ENCODE peak calls at places on chromosomes 12 and 14, in ten cellular contexts. X is fibroblast of the aortic adventitia, M is A673, T is fibroblast of lung, A is fibroblast of pulmonary artery, K is Peyer's patch, Y is AG04450, B is Caco-2, C is IMR-90, N is WERI-Rb-1. L is an unnamed sample.

GRCh38 chr14:65006251-65006721 is 19.6 kb downstream of the FNTB start:
- DNase-seq in N (no peak), M (no peak), T (no peak), C (no peak), K (no peak), Y (no peak), X (no peak), B (no peak), A (no peak), L (no peak)

GRCh38 chr12:16939871-16940306 is 333.9 kb upstream of the LMO3 start:
- DNase-seq in B (peak), A (peak), K (no peak), X (peak), T (peak), N (peak), C (peak), Y (no peak), M (peak), L (peak)

GRCh38 chr12:67681145-67681778 is 32.7 kb downstream of the DYRK2 start:
- DNase-seq in A (peak), C (peak), K (no peak), Y (peak), B (no peak), T (peak), X (peak), N (no peak), M (no peak), L (peak)

GRCh38 chr12:96192926-96193573 is 1.1 kb upstream of the ELK3 start:
- DNase-seq in N (no peak), M (no peak), T (no peak), Y (no peak), A (no peak), X (no peak), K (no peak), B (no peak), C (no peak), L (no peak)

GRCh38 chr14:75568791-75569190 is 9.6 kb upstream of the FLVCR2 start:
- DNase-seq in A (no peak), K (no peak), T (no peak), X (no peak), C (no peak), Y (no peak), N (no peak), B (no peak), M (no peak), L (no peak)

GRCh38 chr14:67641480-67641879 is 21.8 kb downstream of the ARG2 start:
- DNase-seq in X (no peak), B (no peak), T (no peak), C (no peak), Y (no peak), A (no peak), N (no peak), M (no peak), K (no peak), L (no peak)

GRCh38 chr12:45336331-45336730 is 120.4 kb downstream of the ANO6 start:
- DNase-seq in A (peak), X (peak), B (no peak), Y (peak), K (no peak), N (no peak), M (peak), T (peak), C (peak), L (peak)

GRCh38 chr12:86724716-86725115 is 468.5 kb upstream of the MGAT4C start:
- DNase-seq in M (no peak), B (no peak), K (no peak), C (peak), Y (peak), A (peak), T (peak), X (peak), N (no peak), L (no peak)

GRCh38 chr14:74441113-74441512 is 15.1 kb upstream of the SYNDIG1L start:
- DNase-seq in X (no peak), T (no peak), N (no peak), C (no peak), M (no peak), Y (no peak), B (no peak), A (no peak), K (no peak), L (no peak)

GRCh38 chr14:23439107-23439835 is 3.8 kb upstream of the MYH7 start:
- DNase-seq in K (no peak), T (no peak), N (no peak), X (no peak), A (no peak), C (no peak), Y (no peak), M (no peak), B (no peak), L (no peak)

GRCh38 chr12:93689076-93689834 is 12.1 kb downstream of the CRADD start:
- DNase-seq in T (peak), N (no peak), K (no peak), C (peak), Y (peak), X (no peak), A (no peak), M (no peak), B (peak), L (no peak)

GRCh38 chr14:101035466-101036225 is 132.1 kb upstream of the RTL1 start:
- DNase-seq in T (no peak), A (no peak), C (no peak), X (no peak), B (peak), Y (no peak), M (no peak), N (no peak), K (no peak), L (no peak)

GRCh38 chr14:105283899-105284298 is 16.9 kb downstream of the BRF1 start:
- DNase-seq in K (no peak), C (no peak), X (no peak), A (no peak), B (no peak), Y (no peak), T (no peak), N (no peak), M (no peak), L (no peak)

GRCh38 chr14:64549805-64550538 is at the start of gene PPP1R36:
- DNase-seq in Y (no peak), C (no peak), A (no peak), K (no peak), N (no peak), X (no peak), T (peak), M (peak), B (no peak), L (no peak)

GRCh38 chr14:22561661-22562579 is 27.1 kb downstream of the DAD1 start:
- DNase-seq in X (no peak), C (no peak), B (peak), K (peak), T (no peak), N (no peak), M (peak), A (no peak), Y (no peak), L (no peak)

GRCh38 chr12:42119085-42119633 is 25.5 kb downstream of the GXYLT1 start:
- DNase-seq in C (peak), A (peak), Y (peak), M (no peak), B (no peak), T (peak), X (peak), N (no peak), K (no peak), L (peak)

GRCh38 chr14:69151458-69152180 is 1.3 kb downstream of the DCAF5 start:
- DNase-seq in B (peak), C (peak), M (peak), K (peak), T (peak), N (peak), Y (no peak), A (peak), X (peak), L (no peak)

GRCh38 chr14:44657153-44657552 is 150.1 kb upstream of the FSCB start:
- DNase-seq in Y (no peak), K (no peak), B (no peak), C (no peak), A (no peak), X (peak), T (peak), N (no peak), M (peak), L (no peak)

GRCh38 chr14:44652640-44653039 is 145.6 kb upstream of the FSCB start:
- DNase-seq in M (no peak), C (no peak), X (no peak), A (no peak), N (no peak), B (no peak), Y (no peak), K (no peak), T (no peak), L (no peak)

GRCh38 chr14:44662250-44662891 is 155.3 kb upstream of the FSCB start:
- DNase-seq in Y (no peak), M (no peak), C (no peak), N (no peak), T (no peak), K (no peak), B (no peak), X (no peak), A (no peak), L (no peak)

GRCh38 chr14:44658389-44658696 is 151.3 kb upstream of the FSCB start:
- DNase-seq in B (no peak), A (no peak), K (no peak), Y (no peak), T (no peak), X (no peak), N (no peak), C (no peak), M (no peak), L (no peak)

GRCh38 chr14:44657688-44658388 is 150.8 kb upstream of the FSCB start:
- DNase-seq in N (no peak), T (peak), M (peak), C (peak), X (peak), K (no peak), B (no peak), A (peak), Y (no peak), L (no peak)
- TF ChIP-seq CTCF in N (no peak), T (no peak), M (peak), C (no peak), X (peak), K (no peak), B (no peak), A (peak), Y (peak), L (no peak)

GRCh38 chr12:31959051-31959700 is at the start of gene RESF1:
- DNase-seq in M (peak), Y (peak), T (peak), A (peak), K (peak), C (peak), X (peak), N (peak), B (peak), L (peak)

GRCh38 chr12:31961137-31961536 is 1.9 kb downstream of the RESF1 start:
- DNase-seq in C (no peak), M (no peak), B (no peak), A (no peak), N (no peak), T (no peak), K (peak), Y (no peak), X (no peak), L (no peak)

GRCh38 chr12:31964280-31964679 is 5.1 kb downstream of the RESF1 start:
- DNase-seq in A (no peak), X (no peak), C (no peak), T (no peak), N (no peak), B (no peak), Y (no peak), K (no peak), M (no peak), L (no peak)

GRCh38 chr12:31959701-31960391 is 631 bp downstream of the RESF1 start:
- DNase-seq in B (peak), C (peak), T (peak), K (peak), M (peak), X (peak), Y (peak), A (peak), N (peak), L (no peak)

GRCh38 chr12:31962076-31962475 is 2.9 kb downstream of the RESF1 start:
- DNase-seq in A (no peak), Y (no peak), B (peak), M (no peak), N (no peak), X (no peak), T (no peak), C (no peak), K (no peak), L (no peak)
- H3K4me3 ChIP-seq in A (peak), Y (no peak), B (peak), M (no peak), N (no peak), X (no peak), T (no peak), C (no peak), K (peak), L (no peak)

GRCh38 chr12:4852308-4852707 is 57.4 kb upstream of the KCNA1 start:
- DNase-seq in T (no peak), B (no peak), N (no peak), K (no peak), A (no peak), X (no peak), M (no peak), Y (no peak), C (no peak), L (no peak)

GRCh38 chr12:4850857-4851380 is 58.8 kb upstream of the KCNA1 start:
- DNase-seq in C (no peak), X (no peak), B (no peak), T (no peak), A (no peak), K (no peak), Y (no peak), M (no peak), N (no peak), L (no peak)

GRCh38 chr12:4849946-4850345 is 59.8 kb upstream of the KCNA1 start:
- DNase-seq in Y (no peak), A (no peak), N (no peak), M (no peak), T (no peak), B (no peak), C (no peak), K (no peak), X (no peak), L (no peak)

GRCh38 chr12:4852911-4853310 is 56.8 kb upstream of the KCNA1 start:
- DNase-seq in B (no peak), C (no peak), X (no peak), Y (no peak), K (no peak), A (no peak), M (no peak), T (no peak), N (no peak), L (no peak)

DNA sequence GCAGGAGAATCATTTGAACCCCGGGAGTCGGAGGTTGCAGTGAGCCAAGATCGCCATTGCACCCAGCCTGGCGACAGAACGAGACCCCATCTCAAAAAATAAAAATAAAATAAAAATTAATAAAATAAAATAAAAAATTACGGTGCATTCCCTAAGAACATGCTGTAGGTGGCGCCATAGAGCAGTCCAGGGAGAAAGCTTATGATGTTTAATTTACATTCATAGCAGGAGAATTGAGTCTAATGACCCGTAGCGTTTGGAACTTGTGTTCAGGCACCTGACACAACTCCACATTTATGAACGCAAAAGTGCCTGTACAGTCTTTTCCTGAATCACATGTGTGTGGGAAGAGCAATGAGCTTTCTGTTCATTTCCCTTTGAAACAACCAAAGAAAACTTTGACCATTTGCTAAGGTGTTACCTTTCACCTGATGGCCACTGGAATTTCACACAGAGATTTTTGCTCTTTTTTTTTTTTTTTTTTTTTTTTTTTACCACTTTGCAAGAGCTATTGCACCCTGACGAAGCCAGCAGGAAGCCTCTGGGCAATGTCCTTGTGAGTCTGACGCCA is 60.6 kb upstream of the KCNA1 start:
- DNase-seq in C (peak), A (peak), N (no peak), M (peak), K (no peak), Y (no peak), X (peak), T (peak), B (no peak), L (peak)
- TF ChIP-seq CTCF in C (peak), A (peak), N (peak), M (peak), K (peak), Y (peak), X (peak), T (peak), B (peak), L (peak)

GRCh38 chr14:55136868-55137785 is 8.1 kb downstream of the LGALS3 start:
- DNase-seq in C (peak), X (peak), Y (peak), M (no peak), B (no peak), T (peak), N (no peak), A (peak), K (no peak), L (no peak)
- H3K4me3 ChIP-seq in C (no peak), X (peak), Y (peak), M (no peak), B (no peak), T (peak), N (no peak), A (peak), K (no peak), L (no peak)

DNA sequence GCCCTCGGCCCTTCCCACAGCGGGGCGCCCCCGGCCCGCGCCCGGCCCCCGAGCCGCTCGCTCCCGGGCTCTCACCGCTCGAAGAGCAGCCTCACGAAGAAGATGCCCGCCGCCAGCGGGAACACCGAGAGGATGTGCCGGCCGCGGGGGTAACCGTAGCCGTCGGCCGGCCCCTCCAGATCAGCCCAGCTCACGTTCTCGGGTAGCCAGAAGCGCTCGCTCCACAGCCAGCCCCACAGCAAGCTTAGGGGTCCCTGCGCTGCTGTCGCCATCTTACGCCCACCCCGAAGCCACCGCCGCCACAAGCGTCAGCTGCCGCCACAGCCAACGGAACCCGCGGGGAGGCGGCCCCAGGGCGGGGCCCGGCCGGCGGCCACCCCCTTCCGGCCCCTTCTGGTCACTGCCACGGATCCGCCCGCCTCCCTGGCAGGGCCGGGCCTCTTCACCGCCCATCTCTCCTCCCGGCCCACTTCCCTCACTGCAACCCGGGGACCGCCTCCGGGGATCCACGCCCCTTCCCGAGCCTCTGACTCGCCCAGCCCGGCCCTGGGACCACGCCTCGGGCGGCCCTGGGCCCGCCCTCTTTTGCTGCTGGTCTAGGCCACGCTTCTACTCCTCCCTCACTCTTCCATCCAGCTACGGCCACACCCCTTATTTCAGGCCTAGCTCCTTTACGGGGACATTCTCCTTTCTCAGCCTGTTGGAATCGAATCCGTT is at the start of gene CERS5:
- DNase-seq in Y (peak), C (peak), A (peak), M (peak), K (peak), T (peak), X (peak), N (peak), B (peak), L (peak)
- TF ChIP-seq CTCF in Y (no peak), C (no peak), A (no peak), M (no peak), K (peak), T (no peak), X (peak), N (no peak), B (peak), L (peak)

GRCh38 chr14:95255013-95255412 is 64.7 kb downstream of the CLMN start:
- DNase-seq in A (no peak), M (no peak), X (no peak), N (peak), B (no peak), T (no peak), Y (no peak), C (no peak), K (no peak), L (no peak)
- H3K4me3 ChIP-seq in A (no peak), M (peak), X (no peak), N (no peak), B (no peak), T (no peak), Y (no peak), C (no peak), K (no peak), L (no peak)

GRCh38 chr14:21098134-21098891 is at the start of gene ZNF219:
- DNase-seq in K (peak), Y (no peak), M (peak), X (peak), A (peak), N (peak), B (peak), C (peak), T (peak), L (no peak)
- TF ChIP-seq CTCF in K (peak), Y (no peak), M (peak), X (peak), A (no peak), N (no peak), B (no peak), C (no peak), T (no peak), L (no peak)

L was measured in HFF-Myc.